ENCODE peak calls at places on chromosome 19, in six cellular contexts. R is lung, W is thyroid gland, L is uterus, M is RWPE1, X is GM13976. H is an unnamed sample.

GRCh38 chr19:28242317-28242927 is 970.5 kb downstream of the UQCRFS1 start:
- DNase-seq in R (no peak), W (no peak), L (no peak), M (peak; percentile 5), X (peak; percentile 30), H (peak; percentile 50)

GRCh38 chr19:1067341-1068103 is 555 bp downstream of the ARHGAP45 start:
- DNase-seq in R (no peak), W (no peak), L (no peak), M (no peak), X (peak; percentile 47), H (no peak)

GRCh38 chr19:45766919-45767346 is 2.1 kb downstream of the SIX5 start:
- DNase-seq in R (no peak), W (peak; percentile 46), L (no peak), M (no peak), X (no peak), H (no peak)

GRCh38 chr19:10767726-10768125 is 49.8 kb downstream of the DNM2 start:
- DNase-seq in R (no peak), W (no peak), L (no peak), M (no peak), X (no peak), H (no peak)

GRCh38 chr19:41352609-41353465 is 885 bp downstream of the TGFB1 start:
- DNase-seq in R (peak; percentile 65), W (peak; percentile 32), L (peak; percentile 71), M (peak; percentile 72), X (peak; percentile 85), H (peak; percentile 88)

GRCh38 chr19:39645800-39646411 is 9.8 kb upstream of the LGALS16 start:
- DNase-seq in R (no peak), W (peak; percentile 33), L (no peak), M (no peak), X (no peak), H (no peak)

GRCh38 chr19:14561832-14562351 is 10.0 kb downstream of the NDUFB7 start:
- DNase-seq in R (no peak), W (no peak), L (no peak), M (peak; percentile 58), X (peak; percentile 73), H (peak; percentile 75)

GRCh38 chr19:40783711-40784110 is 5.7 kb downstream of the RAB4B start:
- DNase-seq in R (no peak), W (no peak), L (no peak), M (no peak), X (no peak), H (no peak)

GRCh38 chr19:11446652-11447301 is 11.3 kb downstream of the PRKCSH start:
- DNase-seq in R (peak; percentile 61), W (peak; percentile 42), L (no peak), M (no peak), X (peak; percentile 81), H (peak; percentile 79)

GRCh38 chr19:35154535-35155406 is at the start of gene FXYD5:
- DNase-seq in R (peak; percentile 63), W (peak; percentile 21), L (peak; percentile 53), M (peak; percentile 75), X (peak; percentile 86), H (peak; percentile 80)

GRCh38 chr19:48616041-48616436 is 1.2 kb upstream of the FAM83E start:
- DNase-seq in R (no peak), W (no peak), L (no peak), M (no peak), X (no peak), H (no peak)

GRCh38 chr19:49065905-49066512 is 1.4 kb upstream of the NTF4 start:
- DNase-seq in R (no peak), W (no peak), L (no peak), M (no peak), X (no peak), H (peak; percentile 22)

GRCh38 chr19:39399684-39400465 is 6.8 kb upstream of the ZFP36 start:
- DNase-seq in R (no peak), W (peak; percentile 92), L (no peak), M (no peak), X (no peak), H (no peak)

GRCh38 chr19:3275583-3276340 is 51.3 kb downstream of the CELF5 start:
- DNase-seq in R (peak; percentile 83), W (peak; percentile 22), L (peak; percentile 42), M (peak; percentile 98), X (peak; percentile 99), H (peak; percentile 98)

GRCh38 chr19:46950526-46951235 is 69.0 kb upstream of the NPAS1 start:
- DNase-seq in R (no peak), W (no peak), L (no peak), M (no peak), X (no peak), H (no peak)

GRCh38 chr19:13404236-13404635 is 102.0 kb downstream of the CACNA1A start:
- DNase-seq in R (no peak), W (no peak), L (no peak), M (no peak), X (no peak), H (no peak)

GRCh38 chr19:40223135-40223822 is 3.2 kb downstream of the CCNP start:
- DNase-seq in R (no peak), W (no peak), L (no peak), M (no peak), X (no peak), H (no peak)

GRCh38 chr19:13825489-13826475 is 30.5 kb downstream of the ZSWIM4 start:
- DNase-seq in R (no peak), W (no peak), L (no peak), M (no peak), X (no peak), H (no peak)

GRCh38 chr19:38845374-38846024 is 4.3 kb downstream of the HNRNPL start:
- DNase-seq in R (no peak), W (no peak), L (no peak), M (no peak), X (no peak), H (no peak)

GRCh38 chr19:41144403-41144802 is 30.2 kb downstream of the CYP2F1 start:
- DNase-seq in R (peak; percentile 85), W (peak; percentile 74), L (peak; percentile 69), M (peak; percentile 51), X (peak; percentile 73), H (peak; percentile 71)

DNA sequence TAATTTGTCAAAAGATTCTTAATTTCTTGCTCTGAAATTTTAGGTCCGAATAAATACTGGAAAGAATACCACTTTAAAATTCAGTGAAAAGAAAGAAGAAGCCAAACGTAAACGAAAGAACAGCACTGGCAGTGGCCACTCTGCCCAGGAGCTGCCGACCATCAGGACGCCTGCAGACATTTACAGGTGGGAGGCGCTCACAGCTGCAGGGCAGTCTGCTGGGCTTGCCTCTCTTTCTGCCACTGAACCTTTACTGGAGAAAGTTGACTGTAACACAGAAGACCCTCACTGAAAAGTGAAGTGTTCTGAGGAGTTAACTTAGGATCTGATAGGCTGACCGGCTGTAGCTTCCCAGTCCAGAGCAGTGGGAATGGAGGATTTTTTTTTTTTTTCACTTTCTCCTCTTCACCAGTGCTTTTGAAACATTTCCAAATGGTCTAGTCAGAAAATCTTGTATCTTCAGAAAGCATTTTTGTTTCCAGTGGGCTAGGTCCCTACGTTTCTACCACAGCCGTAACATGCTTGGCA is 69.1 kb downstream of the URI1 start:
- DNase-seq in R (no peak), W (peak; percentile 55), L (no peak), M (no peak), X (no peak), H (no peak)
- TF ChIP-seq CTCF in R (no peak), W (no peak), L (no peak), M (no peak), X (no peak), H (no peak)

GRCh38 chr19:4877753-4878490 is 10.5 kb upstream of the PLIN3 start:
- DNase-seq in R (no peak), W (no peak), L (no peak), M (no peak), X (no peak), H (no peak)

GRCh38 chr19:4870025-4870700 is 2.7 kb upstream of the PLIN3 start:
- DNase-seq in R (peak; percentile 57), W (no peak), L (peak; percentile 24), M (peak; percentile 90), X (no peak), H (no peak)

GRCh38 chr19:4871711-4872110 is 4.2 kb upstream of the PLIN3 start:
- DNase-seq in R (no peak), W (no peak), L (no peak), M (no peak), X (no peak), H (no peak)

GRCh38 chr19:4878491-4878968 is 11.1 kb upstream of the PLIN3 start:
- DNase-seq in R (no peak), W (no peak), L (no peak), M (no peak), X (peak; percentile 45), H (no peak)

GRCh38 chr19:4873930-4874329 is 6.5 kb upstream of the PLIN3 start:
- DNase-seq in R (no peak), W (no peak), L (no peak), M (no peak), X (no peak), H (no peak)
- TF ChIP-seq CTCF in R (no peak), W (no peak), L (no peak), M (no peak), X (no peak), H (no peak)

DNA sequence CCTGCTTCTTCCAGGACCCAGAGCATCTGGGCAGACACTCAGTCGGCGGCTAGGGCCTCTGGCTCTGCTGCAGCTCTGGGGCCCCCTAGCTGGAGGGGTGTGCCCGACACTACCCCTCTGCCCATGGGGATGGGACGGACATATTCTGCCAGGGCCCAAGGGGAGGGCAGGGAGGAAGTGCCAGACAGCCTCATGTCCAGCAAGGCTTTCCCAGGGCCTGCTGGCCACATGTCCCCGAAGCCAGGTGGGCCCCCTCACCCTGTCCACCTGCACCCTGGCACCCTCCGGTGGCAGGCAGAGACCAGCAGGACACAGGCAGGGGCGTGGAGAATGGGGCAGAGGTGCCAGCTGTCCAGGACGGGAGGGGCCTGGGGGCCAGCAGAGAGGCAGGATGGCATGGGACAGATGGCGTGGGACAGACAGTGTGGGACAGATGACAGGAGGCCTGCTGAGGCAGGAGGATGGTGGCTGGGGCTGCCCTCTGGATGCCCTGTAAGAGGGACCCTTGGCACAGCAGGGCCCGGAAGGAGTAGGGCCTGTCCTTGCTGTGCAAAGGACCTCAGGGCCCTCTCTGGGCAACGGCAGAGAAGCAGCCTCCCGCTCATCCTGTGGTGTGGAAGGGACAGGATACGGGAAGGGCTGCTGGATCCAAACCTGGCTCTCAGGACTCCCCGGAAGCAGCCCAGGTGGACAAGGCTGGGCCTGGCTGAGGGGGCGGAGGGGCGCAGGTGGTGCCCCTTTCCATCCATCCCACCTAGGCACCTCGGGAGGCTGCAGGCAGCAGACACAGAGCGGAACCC is 29.1 kb downstream of the CEBPG start:
- DNase-seq in R (no peak), W (no peak), L (no peak), M (no peak), X (no peak), H (no peak)
- TF ChIP-seq CTCF in R (no peak), W (no peak), L (peak; percentile 7), M (peak; percentile 23), X (no peak), H (no peak)

DNA sequence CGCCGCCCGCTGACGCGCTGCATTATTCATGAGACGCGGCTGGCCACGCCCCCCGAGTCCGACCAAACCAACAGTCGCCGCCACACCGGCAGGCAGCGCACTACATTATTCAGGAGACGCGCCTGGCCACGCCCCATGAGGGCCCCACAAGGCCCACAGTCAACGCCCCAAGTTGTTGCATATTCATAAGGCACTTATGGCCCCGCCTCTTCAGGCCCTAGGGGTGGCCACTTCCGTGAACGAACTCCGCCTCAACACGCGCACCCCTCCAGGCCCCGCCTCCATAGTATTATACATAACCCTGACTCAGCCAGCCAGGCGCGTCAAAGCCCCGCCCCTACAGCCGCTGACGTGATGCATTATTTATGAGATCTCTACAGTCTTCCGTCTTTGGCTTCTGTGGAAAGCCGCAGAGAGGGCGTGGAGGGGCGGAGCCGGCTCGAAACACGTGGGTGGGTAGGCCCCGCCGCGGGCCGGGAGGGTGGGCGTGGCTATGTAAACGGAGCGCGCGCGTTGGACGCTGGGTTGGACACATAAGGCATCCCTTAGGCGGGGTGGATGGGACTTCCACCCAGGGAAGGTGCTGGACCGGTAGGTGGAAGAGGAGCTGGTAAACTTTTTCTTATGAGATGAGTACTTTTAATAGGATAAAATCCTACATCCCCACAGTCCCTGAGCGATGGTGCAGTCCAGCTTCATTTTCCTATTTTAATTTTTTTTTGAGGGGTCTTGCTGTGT is 423 bp upstream of the ELL start:
- DNase-seq in R (peak; percentile 100), W (peak; percentile 100), L (peak; percentile 100), M (peak; percentile 99), X (peak; percentile 99), H (peak; percentile 97)
- TF ChIP-seq CTCF in R (peak; percentile 2), W (no peak), L (peak; percentile 24), M (no peak), X (no peak), H (no peak)

H was measured in GM20000.